ENCODE peak calls at places on chromosomes 13 and 19, in four cellular contexts. V is GM12891, L is K562, G is GM12878. M is an unnamed sample.

GRCh38 chr19:35755550-35756371 is 1.1 kb downstream of the HSPB6 start:
- DNase-seq in G (no peak), V (no peak), L (no peak), M (no peak)

GRCh38 chr19:49555600-49556411 is 24.6 kb downstream of the NOSIP start:
- DNase-seq in L (peak), G (no peak), V (no peak), M (no peak)

GRCh38 chr19:49469828-49470614 is 4.0 kb upstream of the FLT3LG start:
- DNase-seq in L (no peak), G (peak), V (no peak), M (peak)

GRCh38 chr13:43848250-43848649 is 31.3 kb downstream of the CCDC122 start:
- DNase-seq in V (no peak), L (no peak), G (no peak), M (peak)

GRCh38 chr13:104553156-104553555 is 1486.9 kb upstream of the SLC10A2 start:
- DNase-seq in V (no peak), L (no peak), G (no peak), M (no peak)

GRCh38 chr19:8585894-8586750 is 8.9 kb upstream of the MYO1F start:
- DNase-seq in V (no peak), L (peak), G (no peak), M (peak)

GRCh38 chr19:48784527-48784926 is 26.3 kb downstream of the BCAT2 start:
- DNase-seq in G (no peak), L (peak), V (no peak), M (no peak)

GRCh38 chr19:2223959-2224358 is 12.2 kb downstream of the PLEKHJ1 start:
- DNase-seq in L (no peak), G (no peak), V (no peak), M (no peak)

GRCh38 chr13:26967119-26968038 is 204.2 kb downstream of the USP12 start:
- DNase-seq in L (no peak), V (no peak), G (no peak), M (no peak)

GRCh38 chr13:81048026-81048461 is 707.1 kb upstream of the SPRY2 start:
- DNase-seq in G (peak), L (no peak), V (no peak), M (no peak)

GRCh38 chr19:39792999-39793546 is 14.4 kb downstream of the LEUTX start:
- DNase-seq in G (peak), V (peak), L (peak), M (peak)

GRCh38 chr13:61728468-61728867 is 312.8 kb upstream of the PCDH20 start:
- DNase-seq in G (no peak), V (no peak), L (no peak), M (no peak)

GRCh38 chr19:7657047-7657779 is 11.6 kb upstream of the RETN start:
- DNase-seq in L (no peak), V (no peak), G (no peak), M (peak)

GRCh38 chr19:57466489-57466888 is 9.5 kb upstream of the VN1R1 start:
- DNase-seq in V (no peak), G (no peak), L (no peak), M (no peak)

GRCh38 chr13:68125087-68125480 is 894.9 kb upstream of the PCDH9 start:
- DNase-seq in G (no peak), V (no peak), L (no peak), M (no peak)

GRCh38 chr13:40784540-40784939 is 4.9 kb upstream of the SLC25A15 start:
- DNase-seq in V (no peak), L (no peak), G (no peak), M (no peak)

GRCh38 chr13:99034333-99035085 is 56.6 kb upstream of the DOCK9 start:
- DNase-seq in V (no peak), G (no peak), L (no peak), M (no peak)

GRCh38 chr19:38443458-38444001 is 10.0 kb downstream of the RYR1 start:
- DNase-seq in L (no peak), G (no peak), V (no peak), M (no peak)

GRCh38 chr19:38444026-38444425 is 10.5 kb downstream of the RYR1 start:
- DNase-seq in V (no peak), G (no peak), L (no peak), M (no peak)

GRCh38 chr19:38442736-38443135 is 9.2 kb downstream of the RYR1 start:
- DNase-seq in L (no peak), G (no peak), V (no peak), M (no peak)

GRCh38 chr19:38440592-38440991 is 7.1 kb downstream of the RYR1 start:
- DNase-seq in G (no peak), V (no peak), L (no peak), M (no peak)

GRCh38 chr19:38441660-38442348 is 8.3 kb downstream of the RYR1 start:
- DNase-seq in G (no peak), L (peak), V (no peak), M (no peak)
- TF ChIP-seq SPI1 in G (no peak), L (no peak), V (no peak), M (no peak)

GRCh38 chr19:12777217-12778019 is 2.1 kb upstream of the HOOK2 start:
- DNase-seq in L (peak), G (no peak), V (peak), M (peak)
- TF ChIP-seq SPI1 in L (no peak), G (no peak), V (no peak), M (no peak)

DNA sequence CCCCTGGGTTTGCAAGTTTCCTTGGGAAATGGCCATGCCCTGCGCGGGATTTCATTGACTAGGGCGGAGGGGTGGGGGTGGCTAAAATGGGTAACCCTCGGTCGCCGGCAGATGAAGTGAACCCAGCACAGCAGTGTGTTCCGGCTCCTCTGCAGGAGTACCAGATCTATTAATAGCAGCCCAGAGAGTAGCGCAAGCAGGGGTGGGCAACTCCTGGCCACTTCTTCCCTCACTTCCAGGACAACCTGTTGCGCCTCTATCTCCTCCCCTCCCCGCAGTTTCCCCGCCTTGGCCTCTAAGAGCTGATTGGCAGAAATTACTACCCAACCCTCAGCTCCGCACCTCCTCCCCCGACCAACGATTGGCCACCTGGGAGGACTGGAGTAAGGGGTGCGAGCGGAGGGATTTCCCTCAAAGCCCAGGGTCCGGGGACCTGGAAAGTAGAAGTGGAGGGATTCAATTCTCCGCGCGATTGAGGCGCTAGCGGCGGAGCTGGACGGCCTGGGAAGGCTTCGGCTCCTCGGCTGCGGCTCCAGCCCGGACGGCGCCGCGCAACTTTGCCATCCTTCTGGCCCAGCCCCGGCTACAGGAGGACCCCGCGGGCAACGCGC is at the start of gene FREM2:
- DNase-seq in V (no peak), G (no peak), L (no peak), M (no peak)
- TF ChIP-seq SPI1 in V (no peak), G (no peak), L (no peak), M (no peak)

DNA sequence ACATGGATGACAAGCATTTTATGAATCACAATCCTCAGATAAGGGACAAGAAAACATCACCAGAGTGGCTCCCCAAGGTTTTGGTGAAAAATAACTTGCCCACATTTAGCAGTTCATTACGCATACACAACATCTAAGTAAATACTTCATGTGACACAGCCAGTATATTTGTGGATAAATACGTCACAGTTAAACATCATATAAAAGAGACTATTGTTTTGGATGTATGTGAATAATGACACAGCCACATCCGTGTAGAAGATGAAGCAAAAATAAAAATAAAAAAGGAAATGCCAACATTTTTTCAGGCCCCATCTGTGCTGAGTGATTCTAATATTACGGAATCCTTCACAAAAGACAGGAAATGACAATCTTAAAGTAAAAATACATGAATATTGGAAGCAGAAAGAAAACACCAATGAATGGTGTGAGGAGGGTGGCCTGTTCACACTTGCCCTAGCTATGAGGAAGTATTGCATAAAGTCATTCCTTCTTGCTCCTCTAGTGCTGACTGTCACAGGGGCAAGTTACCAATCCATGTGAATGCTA is 457.1 kb downstream of the KLF12 start:
- DNase-seq in G (no peak), L (no peak), V (no peak), M (no peak)
- TF ChIP-seq SPI1 in G (no peak), L (no peak), V (no peak), M (no peak)

GRCh38 chr19:45501730-45502014 is 3.4 kb downstream of the PPM1N start:
- DNase-seq in G (no peak), L (peak), V (no peak), M (no peak)

GRCh38 chr19:45498411-45499195 is at the start of gene PPM1N:
- DNase-seq in G (no peak), V (no peak), L (peak), M (no peak)

GRCh38 chr19:45500918-45501729 is 2.9 kb downstream of the PPM1N start:
- DNase-seq in V (no peak), G (no peak), L (no peak), M (no peak)

GRCh38 chr19:45497791-45498190 is 452 bp upstream of the PPM1N start:
- DNase-seq in G (no peak), V (no peak), L (no peak), M (no peak)

DNA sequence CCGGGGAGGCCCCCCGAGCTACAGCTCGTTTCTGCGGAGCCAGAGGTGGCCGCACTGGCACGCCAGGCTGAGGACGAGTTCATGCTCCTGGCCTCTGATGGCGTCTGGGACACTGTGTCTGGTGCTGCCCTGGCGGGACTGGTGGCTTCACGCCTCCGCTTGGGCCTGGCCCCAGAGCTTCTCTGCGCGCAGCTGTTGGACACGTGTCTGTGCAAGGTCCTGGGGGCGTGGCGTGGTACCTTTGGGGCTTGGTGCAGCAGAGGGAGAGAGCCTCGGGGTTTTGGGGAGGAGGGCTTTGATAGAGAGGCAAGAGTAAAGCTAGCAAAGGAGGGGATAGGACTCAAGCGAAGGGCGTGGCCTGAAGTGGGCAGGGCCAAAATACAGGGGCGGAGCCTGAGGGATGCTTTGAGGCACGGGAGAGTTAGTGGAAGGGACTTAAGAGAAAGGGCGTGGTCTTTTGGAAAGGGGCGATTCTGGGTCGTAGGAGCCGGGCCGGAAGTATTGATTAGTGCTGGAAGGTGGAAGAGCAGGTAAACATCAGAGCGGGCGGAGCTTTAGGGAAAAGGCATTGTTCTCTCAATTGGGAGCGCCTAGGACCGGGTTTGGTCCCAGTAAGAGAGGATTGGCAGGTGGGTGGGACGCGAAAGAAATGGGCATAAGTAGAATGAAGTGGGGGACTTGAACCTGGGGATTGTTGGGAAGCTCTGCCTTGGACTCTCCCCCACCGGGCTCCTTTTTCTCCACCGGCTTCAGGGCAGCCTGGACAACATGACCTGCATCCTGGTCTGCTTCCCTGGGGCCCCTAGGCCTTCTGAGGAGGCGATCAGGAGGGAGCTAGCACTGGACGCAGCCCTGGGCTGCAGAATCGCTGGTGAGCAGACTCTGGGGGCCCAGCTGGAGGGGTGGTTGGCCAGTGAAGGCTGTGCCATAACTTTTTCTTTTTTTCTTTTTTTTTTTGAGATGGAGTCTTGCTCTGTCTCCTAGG is 1.2 kb downstream of the PPM1N start:
- DNase-seq in G (no peak), V (no peak), L (peak), M (no peak)
- TF ChIP-seq SPI1 in G (no peak), V (no peak), L (no peak), M (no peak)

GRCh38 chr19:47674548-47674947 is 38.7 kb upstream of the EHD2 start:
- DNase-seq in L (no peak), V (no peak), G (no peak), M (no peak)
- TF ChIP-seq SPI1 in L (no peak), V (no peak), G (no peak), M (no peak)

M was measured in HL-60.